ENCODE peak calls at places on chromosome 1, in nine cellular contexts. U is psoas muscle; M is activated CD4-positive, alpha-beta T cell treated with anti-CD3 and anti-CD28 coated beads for 48 hours; D is cardiac muscle cell; X is AG08395; N is NCI-H774; H is stimulated activated CD8-positive, alpha-beta memory T cell treated with anti-CD3 and anti-CD28 coated beads, Interleukin-2, amount 100 ng/mL, for 1 hour; Q is IMR-90; L is GM12891. B is an unnamed sample.
A peak's percentile ranks its signal among the peaks of the same experiment; 100 is the strongest.

GRCh38 chr1:6070450-6070974 is 24.8 kb downstream of the KCNAB2 start:
- DNase-seq in U (no peak), M (no peak), D (no peak), X (no peak), N (no peak), H (no peak), Q (no peak), L (no peak), B (no peak)

GRCh38 chr1:221335161-221336101 is 406.5 kb downstream of the DUSP10 start:
- DNase-seq in U (peak; percentile 23), M (no peak), D (no peak), X (peak; percentile 89), N (peak; percentile 22), H (no peak), Q (peak; percentile 69), L (no peak), B (no peak)

GRCh38 chr1:77063118-77063517 is 156.1 kb downstream of the PIGK start:
- DNase-seq in U (no peak), M (no peak), D (peak; percentile 47), X (no peak), N (no peak), H (no peak), Q (no peak), L (no peak), B (no peak)

GRCh38 chr1:66350001-66350547 is 183.9 kb upstream of the SGIP1 start:
- DNase-seq in U (no peak), M (peak; percentile 68), D (no peak), X (no peak), N (no peak), H (no peak), Q (peak; percentile 34), L (no peak), B (no peak)

GRCh38 chr1:115507256-115507589 is 134.5 kb upstream of the VANGL1 start:
- DNase-seq in U (no peak), M (no peak), D (peak; percentile 56), X (peak; percentile 45), N (no peak), H (no peak), Q (peak; percentile 63), L (no peak), B (no peak)

GRCh38 chr1:18161690-18162089 is 54.1 kb downstream of the IGSF21 start:
- DNase-seq in U (no peak), M (no peak), D (no peak), X (no peak), N (no peak), H (no peak), Q (no peak), L (no peak), B (no peak)

GRCh38 chr1:91777196-91777595 is 108.8 kb downstream of the TGFBR3 start:
- DNase-seq in U (no peak), M (no peak), D (no peak), X (no peak), N (no peak), H (no peak), Q (no peak), L (no peak), B (no peak)

GRCh38 chr1:58981392-58981791 is 197.5 kb upstream of the JUN start:
- DNase-seq in U (no peak), M (no peak), D (no peak), X (no peak), N (no peak), H (no peak), Q (no peak), L (no peak), B (no peak)

GRCh38 chr1:8055973-8056372 is 29.9 kb upstream of the ERRFI1 start:
- DNase-seq in U (no peak), M (no peak), D (no peak), X (peak; percentile 57), N (no peak), H (no peak), Q (peak; percentile 91), L (no peak), B (no peak)

GRCh38 chr1:27192039-27192529 is 37.2 kb upstream of the SLC9A1 start:
- DNase-seq in U (no peak), M (no peak), D (no peak), X (no peak), N (no peak), H (no peak), Q (no peak), L (no peak), B (no peak)

GRCh38 chr1:12088607-12089006 is 25.5 kb downstream of the TNFRSF8 start:
- DNase-seq in U (no peak), M (peak; percentile 41), D (no peak), X (no peak), N (no peak), H (no peak), Q (no peak), L (no peak), B (no peak)

GRCh38 chr1:85118751-85119150 is 70.5 kb upstream of the MCOLN3 start:
- DNase-seq in U (no peak), M (no peak), D (no peak), X (no peak), N (no peak), H (no peak), Q (peak; percentile 35), L (no peak), B (no peak)

GRCh38 chr1:9561429-9561828 is 22.2 kb downstream of the SLC25A33 start:
- DNase-seq in U (no peak), M (no peak), D (peak; percentile 19), X (peak; percentile 79), N (peak; percentile 11), H (no peak), Q (peak; percentile 92), L (no peak), B (no peak)

GRCh38 chr1:226046240-226046639 is 16.3 kb upstream of the H3-3A start:
- DNase-seq in U (no peak), M (no peak), D (no peak), X (peak; percentile 37), N (no peak), H (no peak), Q (peak; percentile 89), L (no peak), B (no peak)

GRCh38 chr1:22123071-22123390 is 19.9 kb downstream of the WNT4 start:
- DNase-seq in U (no peak), M (no peak), D (no peak), X (no peak), N (no peak), H (no peak), Q (no peak), L (no peak), B (no peak)

GRCh38 chr1:235642021-235642942 is 7.3 kb downstream of the GNG4 start:
- DNase-seq in U (no peak), M (peak; percentile 68), D (no peak), X (no peak), N (peak; percentile 64), H (peak; percentile 29), Q (peak; percentile 67), L (peak; percentile 53), B (peak; percentile 75)

GRCh38 chr1:178516110-178516509 is 3.2 kb downstream of the TEX35 start:
- DNase-seq in U (no peak), M (no peak), D (no peak), X (no peak), N (no peak), H (no peak), Q (no peak), L (no peak), B (no peak)

GRCh38 chr1:163144418-163144817 is 58.3 kb downstream of the RGS5 start:
- DNase-seq in U (no peak), M (no peak), D (no peak), X (no peak), N (no peak), H (no peak), Q (no peak), L (no peak), B (no peak)

GRCh38 chr1:61639218-61639617 is 85.7 kb downstream of the TM2D1 start:
- DNase-seq in U (no peak), M (no peak), D (peak; percentile 19), X (no peak), N (no peak), H (no peak), Q (no peak), L (no peak), B (no peak)

GRCh38 chr1:209368864-209369598 is 214.5 kb upstream of the CAMK1G start:
- DNase-seq in U (peak; percentile 23), M (no peak), D (no peak), X (peak; percentile 68), N (no peak), H (no peak), Q (peak; percentile 96), L (no peak), B (no peak)

GRCh38 chr1:57307382-57307781 is 116.5 kb downstream of the DAB1 start:
- DNase-seq in U (no peak), M (peak; percentile 46), D (no peak), X (no peak), N (no peak), H (no peak), Q (no peak), L (peak; percentile 6), B (peak; percentile 10)

GRCh38 chr1:172203135-172203823 is 217.2 kb upstream of the C1orf105 start:
- DNase-seq in U (no peak), M (no peak), D (no peak), X (no peak), N (no peak), H (no peak), Q (peak; percentile 19), L (no peak), B (no peak)

GRCh38 chr1:23910144-23910543 is 3.0 kb downstream of the CNR2 start:
- DNase-seq in U (no peak), M (no peak), D (no peak), X (no peak), N (no peak), H (no peak), Q (no peak), L (no peak), B (no peak)

GRCh38 chr1:174118726-174119125 is 40.6 kb upstream of the RABGAP1L start:
- DNase-seq in U (no peak), M (no peak), D (peak; percentile 77), X (no peak), N (no peak), H (no peak), Q (no peak), L (no peak), B (no peak)

GRCh38 chr1:209805875-209806760 is at the start of gene IRF6:
- DNase-seq in U (peak; percentile 73), M (peak; percentile 74), D (peak; percentile 90), X (peak; percentile 65), N (peak; percentile 89), H (peak; percentile 51), Q (peak; percentile 51), L (peak; percentile 72), B (peak; percentile 86)

GRCh38 chr1:26542781-26543443 is 13.4 kb downstream of the RPS6KA1 start:
- DNase-seq in U (no peak), M (no peak), D (no peak), X (no peak), N (no peak), H (no peak), Q (no peak), L (no peak), B (peak; percentile 38)

GRCh38 chr1:207870279-207871031 is 40.5 kb downstream of the CD34 start:
- DNase-seq in U (no peak), M (no peak), D (no peak), X (no peak), N (no peak), H (no peak), Q (no peak), L (no peak), B (no peak)

GRCh38 chr1:152013664-152014237 is 20.1 kb upstream of the S100A10 start:
- DNase-seq in U (no peak), M (peak; percentile 65), D (peak; percentile 53), X (peak; percentile 56), N (no peak), H (no peak), Q (peak; percentile 56), L (no peak), B (peak; percentile 50)

GRCh38 chr1:47409311-47410085 is 6.6 kb upstream of the FOXE3 start:
- DNase-seq in U (no peak), M (no peak), D (peak; percentile 62), X (peak; percentile 83), N (no peak), H (no peak), Q (peak; percentile 84), L (no peak), B (no peak)

GRCh38 chr1:193283026-193283425 is 96.6 kb upstream of the B3GALT2 start:
- DNase-seq in U (no peak), M (no peak), D (no peak), X (peak; percentile 27), N (no peak), H (no peak), Q (peak; percentile 65), L (no peak), B (no peak)

GRCh38 chr1:239718997-239719628 is 332.7 kb downstream of the CHRM3 start:
- DNase-seq in U (no peak), M (peak; percentile 25), D (no peak), X (no peak), N (no peak), H (no peak), Q (no peak), L (no peak), B (no peak)